ENCODE peak calls at places on chromosome 19, in ten cellular contexts. One of them, this sample, is unnamed.

GRCh38 chr19:23273022-23273593 is 22.9 kb upstream of the ZNF724 start:
- DNase-seq in psoas muscle: peak
- DNase-seq in foreskin keratinocyte: peak
- DNase-seq in lower lobe of right lung: no peak
- DNase-seq in pancreas: no peak
- DNase-seq in omental fat pad: no peak
- DNase-seq in adrenal gland: no peak
- DNase-seq in H1: no peak
- DNase-seq in type B pancreatic cell: no peak
- DNase-seq in ascending aorta: no peak
- DNase-seq in this sample: peak

GRCh38 chr19:6734096-6734696 is 3.2 kb downstream of the GPR108 start:
- DNase-seq in psoas muscle: peak
- DNase-seq in foreskin keratinocyte: no peak
- DNase-seq in lower lobe of right lung: peak
- DNase-seq in pancreas: no peak
- DNase-seq in omental fat pad: no peak
- DNase-seq in adrenal gland: no peak
- DNase-seq in H1: no peak
- DNase-seq in type B pancreatic cell: no peak
- DNase-seq in ascending aorta: no peak
- DNase-seq in this sample: no peak

GRCh38 chr19:18832331-18833140 is 777 bp downstream of the UPF1 start:
- DNase-seq in psoas muscle: no peak
- DNase-seq in foreskin keratinocyte: peak
- DNase-seq in lower lobe of right lung: no peak
- DNase-seq in pancreas: peak
- DNase-seq in omental fat pad: no peak
- DNase-seq in adrenal gland: peak
- DNase-seq in H1: peak
- DNase-seq in type B pancreatic cell: peak
- DNase-seq in ascending aorta: no peak
- DNase-seq in this sample: no peak

GRCh38 chr19:35449347-35450043 is 1.4 kb downstream of the FFAR2 start:
- DNase-seq in psoas muscle: no peak
- DNase-seq in foreskin keratinocyte: no peak
- DNase-seq in lower lobe of right lung: no peak
- DNase-seq in pancreas: no peak
- DNase-seq in omental fat pad: no peak
- DNase-seq in adrenal gland: no peak
- DNase-seq in H1: no peak
- DNase-seq in type B pancreatic cell: no peak
- DNase-seq in ascending aorta: no peak
- DNase-seq in this sample: no peak

GRCh38 chr19:13795595-13796300 is 505 bp downstream of the ZSWIM4 start:
- DNase-seq in psoas muscle: peak
- DNase-seq in foreskin keratinocyte: peak
- DNase-seq in lower lobe of right lung: no peak
- DNase-seq in pancreas: peak
- DNase-seq in omental fat pad: no peak
- DNase-seq in adrenal gland: peak
- DNase-seq in H1: no peak
- DNase-seq in type B pancreatic cell: no peak
- DNase-seq in ascending aorta: no peak
- DNase-seq in this sample: peak

GRCh38 chr19:46755077-46755852 is 9.0 kb upstream of the STRN4 start:
- DNase-seq in psoas muscle: no peak
- DNase-seq in foreskin keratinocyte: no peak
- DNase-seq in lower lobe of right lung: peak
- DNase-seq in pancreas: peak
- DNase-seq in omental fat pad: no peak
- DNase-seq in adrenal gland: peak
- DNase-seq in H1: no peak
- DNase-seq in type B pancreatic cell: no peak
- DNase-seq in ascending aorta: no peak
- DNase-seq in this sample: no peak

GRCh38 chr19:892243-892996 is 567 bp downstream of the MED16 start:
- DNase-seq in psoas muscle: no peak
- DNase-seq in foreskin keratinocyte: no peak
- DNase-seq in lower lobe of right lung: no peak
- DNase-seq in pancreas: peak
- DNase-seq in omental fat pad: no peak
- DNase-seq in adrenal gland: no peak
- DNase-seq in H1: no peak
- DNase-seq in type B pancreatic cell: no peak
- DNase-seq in ascending aorta: no peak
- DNase-seq in this sample: no peak

GRCh38 chr19:5679289-5680082 is 830 bp downstream of the MICOS13 start:
- DNase-seq in psoas muscle: no peak
- DNase-seq in foreskin keratinocyte: no peak
- DNase-seq in lower lobe of right lung: peak
- DNase-seq in pancreas: peak
- DNase-seq in omental fat pad: no peak
- DNase-seq in adrenal gland: no peak
- DNase-seq in H1: peak
- DNase-seq in type B pancreatic cell: no peak
- DNase-seq in ascending aorta: no peak
- DNase-seq in this sample: no peak

GRCh38 chr19:54069482-54069881 is 5.8 kb upstream of the VSTM1 start:
- DNase-seq in psoas muscle: no peak
- DNase-seq in foreskin keratinocyte: no peak
- DNase-seq in lower lobe of right lung: no peak
- DNase-seq in pancreas: no peak
- DNase-seq in omental fat pad: no peak
- DNase-seq in adrenal gland: no peak
- DNase-seq in H1: no peak
- DNase-seq in type B pancreatic cell: no peak
- DNase-seq in ascending aorta: no peak
- DNase-seq in this sample: no peak

GRCh38 chr19:10510301-10510802 is 6.9 kb downstream of the S1PR5 start:
- DNase-seq in psoas muscle: no peak
- DNase-seq in foreskin keratinocyte: peak
- DNase-seq in lower lobe of right lung: no peak
- DNase-seq in pancreas: peak
- DNase-seq in omental fat pad: no peak
- DNase-seq in adrenal gland: no peak
- DNase-seq in H1: peak
- DNase-seq in type B pancreatic cell: peak
- DNase-seq in ascending aorta: no peak
- DNase-seq in this sample: no peak

GRCh38 chr19:55253842-55254624 is 4.8 kb downstream of the PPP6R1 start:
- DNase-seq in psoas muscle: peak
- DNase-seq in foreskin keratinocyte: no peak
- DNase-seq in lower lobe of right lung: no peak
- DNase-seq in pancreas: no peak
- DNase-seq in omental fat pad: no peak
- DNase-seq in adrenal gland: no peak
- DNase-seq in H1: no peak
- DNase-seq in type B pancreatic cell: no peak
- DNase-seq in ascending aorta: no peak
- DNase-seq in this sample: no peak

GRCh38 chr19:39924389-39924788 is 10.0 kb downstream of the FCGBP start:
- DNase-seq in psoas muscle: no peak
- DNase-seq in foreskin keratinocyte: no peak
- DNase-seq in lower lobe of right lung: no peak
- DNase-seq in pancreas: no peak
- DNase-seq in omental fat pad: no peak
- DNase-seq in adrenal gland: no peak
- DNase-seq in H1: no peak
- DNase-seq in type B pancreatic cell: peak
- DNase-seq in ascending aorta: no peak
- DNase-seq in this sample: no peak

GRCh38 chr19:1355258-1355973 is 28.3 kb upstream of the NDUFS7 start:
- DNase-seq in psoas muscle: no peak
- DNase-seq in foreskin keratinocyte: no peak
- DNase-seq in lower lobe of right lung: no peak
- DNase-seq in pancreas: no peak
- DNase-seq in omental fat pad: no peak
- DNase-seq in adrenal gland: peak
- DNase-seq in H1: no peak
- DNase-seq in type B pancreatic cell: no peak
- DNase-seq in ascending aorta: no peak
- DNase-seq in this sample: no peak

GRCh38 chr19:6100284-6100915 is 9.9 kb downstream of the RFX2 start:
- DNase-seq in psoas muscle: peak
- DNase-seq in foreskin keratinocyte: no peak
- DNase-seq in lower lobe of right lung: peak
- DNase-seq in pancreas: no peak
- DNase-seq in omental fat pad: no peak
- DNase-seq in adrenal gland: peak
- DNase-seq in H1: no peak
- DNase-seq in type B pancreatic cell: no peak
- DNase-seq in ascending aorta: no peak
- DNase-seq in this sample: no peak

GRCh38 chr19:41957161-41957837 is 1.8 kb downstream of the RABAC1 start:
- DNase-seq in psoas muscle: no peak
- DNase-seq in foreskin keratinocyte: no peak
- DNase-seq in lower lobe of right lung: no peak
- DNase-seq in pancreas: no peak
- DNase-seq in omental fat pad: no peak
- DNase-seq in adrenal gland: no peak
- DNase-seq in H1: no peak
- DNase-seq in type B pancreatic cell: no peak
- DNase-seq in ascending aorta: no peak
- DNase-seq in this sample: no peak

GRCh38 chr19:41957838-41958366 is 1.2 kb downstream of the RABAC1 start:
- DNase-seq in psoas muscle: peak
- DNase-seq in foreskin keratinocyte: peak
- DNase-seq in lower lobe of right lung: peak
- DNase-seq in pancreas: peak
- DNase-seq in omental fat pad: no peak
- DNase-seq in adrenal gland: peak
- DNase-seq in H1: peak
- DNase-seq in type B pancreatic cell: no peak
- DNase-seq in ascending aorta: no peak
- DNase-seq in this sample: peak

GRCh38 chr19:41960973-41961372 is 1.9 kb upstream of the RABAC1 start:
- DNase-seq in psoas muscle: no peak
- DNase-seq in foreskin keratinocyte: no peak
- DNase-seq in lower lobe of right lung: no peak
- DNase-seq in pancreas: no peak
- DNase-seq in omental fat pad: no peak
- DNase-seq in adrenal gland: no peak
- DNase-seq in H1: no peak
- DNase-seq in type B pancreatic cell: no peak
- DNase-seq in ascending aorta: no peak
- DNase-seq in this sample: no peak

GRCh38 chr19:41958367-41959055 is 610 bp downstream of the RABAC1 start:
- DNase-seq in psoas muscle: peak
- DNase-seq in foreskin keratinocyte: peak
- DNase-seq in lower lobe of right lung: peak
- DNase-seq in pancreas: peak
- DNase-seq in omental fat pad: peak
- DNase-seq in adrenal gland: peak
- DNase-seq in H1: peak
- DNase-seq in type B pancreatic cell: peak
- DNase-seq in ascending aorta: peak
- DNase-seq in this sample: peak

GRCh38 chr19:41959056-41960053 is at the start of gene RABAC1:
- DNase-seq in psoas muscle: peak
- DNase-seq in foreskin keratinocyte: peak
- DNase-seq in lower lobe of right lung: peak
- DNase-seq in pancreas: peak
- DNase-seq in omental fat pad: peak
- DNase-seq in adrenal gland: peak
- DNase-seq in H1: peak
- DNase-seq in type B pancreatic cell: peak
- DNase-seq in ascending aorta: peak
- DNase-seq in this sample: peak
- TF ChIP-seq CTCF in psoas muscle: no peak
- TF ChIP-seq CTCF in foreskin keratinocyte: peak
- TF ChIP-seq CTCF in lower lobe of right lung: peak
- TF ChIP-seq CTCF in pancreas: no peak
- TF ChIP-seq CTCF in omental fat pad: no peak
- TF ChIP-seq CTCF in adrenal gland: no peak
- TF ChIP-seq CTCF in H1: peak
- TF ChIP-seq CTCF in type B pancreatic cell: peak
- TF ChIP-seq CTCF in ascending aorta: no peak
- TF ChIP-seq CTCF in this sample: no peak

DNA sequence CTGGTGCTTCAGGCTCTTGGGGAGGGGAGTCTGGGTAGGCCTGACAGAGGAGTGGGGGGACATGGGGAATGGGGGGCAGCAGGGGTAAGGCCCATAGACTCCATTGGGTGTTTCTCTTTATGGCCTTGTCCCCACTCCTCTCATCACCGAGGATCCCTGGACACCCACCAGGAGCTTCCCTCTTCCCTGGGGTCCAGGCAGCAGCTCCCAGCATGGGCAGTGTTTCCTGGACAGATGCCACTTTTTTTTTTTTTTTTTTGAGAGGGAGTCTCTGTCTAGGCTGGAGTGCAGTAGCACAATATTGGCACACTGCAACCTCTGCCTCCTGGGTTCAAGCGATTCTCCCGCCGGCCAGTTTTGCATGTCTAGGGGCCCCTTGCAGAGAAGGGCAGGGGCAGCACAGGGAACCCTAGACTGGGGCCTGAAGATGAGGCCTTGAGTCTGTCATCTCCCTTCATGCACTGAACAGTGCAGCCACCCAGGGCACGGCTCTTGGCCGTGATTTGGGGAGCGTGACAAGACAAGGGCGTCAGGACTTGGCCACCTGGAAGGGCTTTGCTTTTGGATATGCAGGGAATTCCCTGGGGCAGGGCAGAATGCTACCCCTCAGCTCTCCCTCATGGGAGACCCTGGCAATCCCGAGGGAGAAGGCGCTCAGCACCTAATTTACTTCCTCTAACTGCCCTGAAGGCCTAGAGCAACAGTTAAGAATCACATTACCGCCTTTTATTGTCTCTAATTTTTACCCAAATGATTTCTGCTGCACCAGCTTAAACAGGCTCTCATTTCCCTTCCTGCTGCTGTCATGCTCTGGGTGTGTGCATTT is 213.9 kb upstream of the ZNF536 start:
- DNase-seq in psoas muscle: peak
- DNase-seq in foreskin keratinocyte: no peak
- DNase-seq in lower lobe of right lung: no peak
- DNase-seq in pancreas: no peak
- DNase-seq in omental fat pad: no peak
- DNase-seq in adrenal gland: no peak
- DNase-seq in H1: no peak
- DNase-seq in type B pancreatic cell: no peak
- DNase-seq in ascending aorta: no peak
- DNase-seq in this sample: no peak
- TF ChIP-seq CTCF in psoas muscle: no peak
- TF ChIP-seq CTCF in foreskin keratinocyte: no peak
- TF ChIP-seq CTCF in lower lobe of right lung: no peak
- TF ChIP-seq CTCF in pancreas: no peak
- TF ChIP-seq CTCF in omental fat pad: no peak
- TF ChIP-seq CTCF in adrenal gland: no peak
- TF ChIP-seq CTCF in H1: no peak
- TF ChIP-seq CTCF in type B pancreatic cell: no peak
- TF ChIP-seq CTCF in ascending aorta: no peak
- TF ChIP-seq CTCF in this sample: no peak

GRCh38 chr19:2478324-2478755 is 2.4 kb downstream of the GADD45B start:
- DNase-seq in psoas muscle: peak
- DNase-seq in foreskin keratinocyte: peak
- DNase-seq in lower lobe of right lung: peak
- DNase-seq in pancreas: peak
- DNase-seq in omental fat pad: peak
- DNase-seq in adrenal gland: peak
- DNase-seq in H1: peak
- DNase-seq in type B pancreatic cell: no peak
- DNase-seq in ascending aorta: peak
- DNase-seq in this sample: peak
- TF ChIP-seq CTCF in psoas muscle: no peak
- TF ChIP-seq CTCF in foreskin keratinocyte: peak
- TF ChIP-seq CTCF in lower lobe of right lung: peak
- TF ChIP-seq CTCF in pancreas: peak
- TF ChIP-seq CTCF in omental fat pad: no peak
- TF ChIP-seq CTCF in adrenal gland: peak
- TF ChIP-seq CTCF in H1: no peak
- TF ChIP-seq CTCF in type B pancreatic cell: peak
- TF ChIP-seq CTCF in ascending aorta: peak
- TF ChIP-seq CTCF in this sample: no peak

GRCh38 chr19:38073806-38074685 is 150.0 kb downstream of the DPF1 start:
- DNase-seq in psoas muscle: no peak
- DNase-seq in foreskin keratinocyte: no peak
- DNase-seq in lower lobe of right lung: no peak
- DNase-seq in pancreas: no peak
- DNase-seq in omental fat pad: no peak
- DNase-seq in adrenal gland: no peak
- DNase-seq in H1: peak
- DNase-seq in type B pancreatic cell: no peak
- DNase-seq in ascending aorta: no peak
- DNase-seq in this sample: no peak
- TF ChIP-seq CTCF in psoas muscle: no peak
- TF ChIP-seq CTCF in foreskin keratinocyte: no peak
- TF ChIP-seq CTCF in lower lobe of right lung: no peak
- TF ChIP-seq CTCF in pancreas: no peak
- TF ChIP-seq CTCF in omental fat pad: no peak
- TF ChIP-seq CTCF in adrenal gland: no peak
- TF ChIP-seq CTCF in H1: peak
- TF ChIP-seq CTCF in type B pancreatic cell: peak
- TF ChIP-seq CTCF in ascending aorta: no peak
- TF ChIP-seq CTCF in this sample: no peak